ENCODE peak calls at places on chromosomes 2 and 18, in seven cellular contexts. Z is left ventricle myocardium inferior, R is caudate nucleus, D is body of pancreas, S is WERI-Rb-1, J is GM23248, H is Peyer's patch. L is an unnamed sample.

GRCh38 chr2:200471324-200471848 is 38.5 kb downstream of the KCTD18 start:
- DNase-seq in Z (no peak), R (peak), D (no peak), S (peak), J (peak), H (peak), L (no peak)

GRCh38 chr2:39632871-39633270 is 32.8 kb upstream of the TMEM178A start:
- DNase-seq in Z (no peak), R (no peak), D (no peak), S (no peak), J (peak), H (no peak), L (no peak)

GRCh38 chr18:45588284-45588683 is 27.0 kb upstream of the SLC14A2 start:
- DNase-seq in Z (no peak), R (no peak), D (no peak), S (no peak), J (peak), H (no peak), L (no peak)

GRCh38 chr2:159091981-159092380 is 123.5 kb downstream of the TANC1 start:
- DNase-seq in Z (no peak), R (no peak), D (no peak), S (no peak), J (peak), H (peak), L (no peak)

GRCh38 chr2:165593081-165593480 is 123.6 kb downstream of the CSRNP3 start:
- DNase-seq in Z (no peak), R (no peak), D (no peak), S (no peak), J (peak), H (no peak), L (no peak)

GRCh38 chr2:213315168-213315876 is 31.1 kb downstream of the SPAG16 start:
- DNase-seq in Z (no peak), R (no peak), D (no peak), S (no peak), J (no peak), H (no peak), L (no peak)

GRCh38 chr2:119516121-119516520 is 8.2 kb downstream of the SCTR start:
- DNase-seq in Z (no peak), R (no peak), D (no peak), S (no peak), J (no peak), H (no peak), L (no peak)

GRCh38 chr2:98454500-98455235 is 10.0 kb downstream of the INPP4A start:
- DNase-seq in Z (no peak), R (peak), D (no peak), S (no peak), J (peak), H (no peak), L (no peak)

GRCh38 chr2:86706220-86706619 is 13.9 kb upstream of the RMND5A start:
- DNase-seq in Z (no peak), R (no peak), D (no peak), S (no peak), J (no peak), H (no peak), L (no peak)

GRCh38 chr2:231926180-231926741 is at the start of gene NPPC:
- DNase-seq in Z (peak), R (peak), D (peak), S (peak), J (peak), H (no peak), L (peak)

GRCh38 chr2:144580521-144581153 is 60.7 kb upstream of the ZEB2 start:
- DNase-seq in Z (no peak), R (no peak), D (no peak), S (peak), J (no peak), H (no peak), L (no peak)

GRCh38 chr2:3099145-3099859 is 278.3 kb downstream of the EIPR1 start:
- DNase-seq in Z (no peak), R (no peak), D (no peak), S (no peak), J (no peak), H (no peak), L (no peak)

GRCh38 chr2:24833821-24834732 is 40.9 kb downstream of the CENPO start:
- DNase-seq in Z (no peak), R (no peak), D (no peak), S (no peak), J (no peak), H (no peak), L (no peak)

GRCh38 chr2:633371-633770 is 43.8 kb downstream of the TMEM18 start:
- DNase-seq in Z (no peak), R (no peak), D (no peak), S (no peak), J (no peak), H (no peak), L (no peak)

GRCh38 chr2:118255771-118256372 is 167.6 kb downstream of the INSIG2 start:
- DNase-seq in Z (no peak), R (no peak), D (no peak), S (no peak), J (no peak), H (no peak), L (no peak)

GRCh38 chr2:168700615-168701245 is 101.7 kb upstream of the NOSTRIN start:
- DNase-seq in Z (no peak), R (no peak), D (no peak), S (no peak), J (peak), H (no peak), L (no peak)

GRCh38 chr2:240814946-240815760 is 4.9 kb downstream of the KIF1A start:
- DNase-seq in Z (peak), R (no peak), D (no peak), S (no peak), J (no peak), H (no peak), L (no peak)

GRCh38 chr2:108073425-108074072 is 87.2 kb downstream of the SLC5A7 start:
- DNase-seq in Z (no peak), R (no peak), D (no peak), S (no peak), J (no peak), H (no peak), L (no peak)

GRCh38 chr2:128366746-128367511 is 48.3 kb upstream of the HS6ST1 start:
- DNase-seq in Z (no peak), R (no peak), D (no peak), S (no peak), J (no peak), H (no peak), L (no peak)

GRCh38 chr2:28360742-28361293 is 31.8 kb upstream of the FOSL2 start:
- DNase-seq in Z (peak), R (no peak), D (no peak), S (no peak), J (peak), H (no peak), L (no peak)

DNA sequence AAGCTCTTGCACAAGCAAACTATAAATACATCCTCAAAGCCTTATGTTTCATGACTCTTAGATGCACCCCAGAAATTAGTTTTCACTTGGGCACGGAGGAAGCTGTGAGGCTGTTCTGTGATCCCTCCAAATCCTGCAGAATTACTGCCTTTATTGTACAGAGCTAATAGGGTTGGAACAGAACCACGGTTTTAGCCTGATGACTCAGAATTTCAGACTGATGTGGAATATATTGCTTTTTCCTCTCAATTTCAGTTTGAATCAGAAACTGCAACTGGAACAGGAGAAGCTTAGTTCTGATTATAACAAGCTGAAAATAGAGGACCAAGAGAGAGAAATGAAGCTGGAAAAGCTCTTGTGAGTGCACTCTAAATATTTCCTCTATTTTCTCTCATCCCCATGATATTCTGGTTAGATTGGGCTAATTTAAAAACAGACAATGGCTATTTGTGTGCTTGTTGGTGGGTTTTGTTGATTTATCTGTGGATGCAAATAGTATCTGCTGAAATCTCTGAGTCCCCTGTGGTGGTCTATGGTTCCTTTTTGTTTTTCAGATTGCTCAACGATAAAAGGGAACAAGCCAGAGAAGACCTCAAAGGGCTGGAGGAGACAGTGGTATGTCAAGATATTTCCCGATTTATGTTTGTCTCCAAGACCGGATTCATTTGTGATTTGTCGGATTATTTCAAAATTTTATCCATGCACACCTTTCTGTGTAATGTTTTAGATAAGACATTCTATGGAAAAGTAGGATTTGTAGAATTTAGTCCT is 38.1 kb upstream of the LYPD6B start:
- DNase-seq in Z (no peak), R (peak), D (no peak), S (no peak), J (peak), H (no peak), L (no peak)
- H3K27ac ChIP-seq in Z (no peak), R (peak), D (no peak), S (no peak), J (no peak), H (no peak), L (no peak)

GRCh38 chr18:8422391-8422790 is 186.8 kb upstream of the RAB12 start:
- DNase-seq in Z (no peak), R (no peak), D (no peak), S (no peak), J (no peak), H (no peak), L (no peak)

GRCh38 chr18:8426401-8426800 is 182.8 kb upstream of the RAB12 start:
- DNase-seq in Z (no peak), R (no peak), D (no peak), S (peak), J (no peak), H (no peak), L (no peak)

GRCh38 chr18:8424917-8425725 is 184.1 kb upstream of the RAB12 start:
- DNase-seq in Z (no peak), R (no peak), D (no peak), S (no peak), J (peak), H (no peak), L (no peak)

GRCh38 chr18:8424481-8424880 is 184.8 kb upstream of the RAB12 start:
- DNase-seq in Z (no peak), R (no peak), D (no peak), S (no peak), J (no peak), H (no peak), L (no peak)

DNA sequence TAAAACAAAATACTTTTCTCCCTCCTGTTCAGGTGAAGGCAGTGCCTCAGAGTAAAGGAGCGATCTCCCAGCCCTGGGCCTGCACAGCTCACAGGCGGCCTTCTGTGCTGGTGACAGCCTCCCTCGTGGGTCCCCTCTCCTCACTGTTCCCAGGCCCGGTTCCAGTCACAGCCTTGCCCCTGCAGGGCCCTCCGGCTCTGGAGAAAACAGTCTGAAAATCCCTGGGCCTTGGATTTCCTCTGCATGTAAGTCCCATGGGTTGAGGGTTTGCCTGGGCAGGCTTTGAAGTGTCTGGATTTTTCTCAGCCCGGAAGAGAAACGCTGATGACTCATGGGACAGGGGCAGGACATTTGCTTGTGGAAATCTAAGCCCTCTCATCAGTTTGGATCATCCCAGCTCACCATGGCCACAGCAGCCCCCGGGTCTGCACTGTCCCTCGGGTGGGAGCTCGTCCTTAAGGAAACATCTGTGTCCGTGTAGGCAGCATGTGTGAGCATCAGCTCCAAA is 186.1 kb upstream of the RAB12 start:
- DNase-seq in Z (no peak), R (no peak), D (no peak), S (no peak), J (peak), H (no peak), L (no peak)
- H3K27ac ChIP-seq in Z (peak), R (no peak), D (no peak), S (no peak), J (no peak), H (no peak), L (no peak)

GRCh38 chr2:47058061-47058931 is 96.8 kb downstream of the STPG4 start:
- DNase-seq in Z (peak), R (peak), D (peak), S (peak), J (peak), H (no peak), L (no peak)

GRCh38 chr2:47054867-47055266 is 100.2 kb downstream of the STPG4 start:
- DNase-seq in Z (no peak), R (no peak), D (no peak), S (no peak), J (no peak), H (no peak), L (no peak)

GRCh38 chr2:47057732-47058012 is 97.4 kb downstream of the STPG4 start:
- DNase-seq in Z (no peak), R (no peak), D (no peak), S (no peak), J (no peak), H (no peak), L (no peak)

GRCh38 chr2:47056374-47056773 is 98.7 kb downstream of the STPG4 start:
- DNase-seq in Z (no peak), R (no peak), D (no peak), S (no peak), J (peak), H (no peak), L (no peak)

DNA sequence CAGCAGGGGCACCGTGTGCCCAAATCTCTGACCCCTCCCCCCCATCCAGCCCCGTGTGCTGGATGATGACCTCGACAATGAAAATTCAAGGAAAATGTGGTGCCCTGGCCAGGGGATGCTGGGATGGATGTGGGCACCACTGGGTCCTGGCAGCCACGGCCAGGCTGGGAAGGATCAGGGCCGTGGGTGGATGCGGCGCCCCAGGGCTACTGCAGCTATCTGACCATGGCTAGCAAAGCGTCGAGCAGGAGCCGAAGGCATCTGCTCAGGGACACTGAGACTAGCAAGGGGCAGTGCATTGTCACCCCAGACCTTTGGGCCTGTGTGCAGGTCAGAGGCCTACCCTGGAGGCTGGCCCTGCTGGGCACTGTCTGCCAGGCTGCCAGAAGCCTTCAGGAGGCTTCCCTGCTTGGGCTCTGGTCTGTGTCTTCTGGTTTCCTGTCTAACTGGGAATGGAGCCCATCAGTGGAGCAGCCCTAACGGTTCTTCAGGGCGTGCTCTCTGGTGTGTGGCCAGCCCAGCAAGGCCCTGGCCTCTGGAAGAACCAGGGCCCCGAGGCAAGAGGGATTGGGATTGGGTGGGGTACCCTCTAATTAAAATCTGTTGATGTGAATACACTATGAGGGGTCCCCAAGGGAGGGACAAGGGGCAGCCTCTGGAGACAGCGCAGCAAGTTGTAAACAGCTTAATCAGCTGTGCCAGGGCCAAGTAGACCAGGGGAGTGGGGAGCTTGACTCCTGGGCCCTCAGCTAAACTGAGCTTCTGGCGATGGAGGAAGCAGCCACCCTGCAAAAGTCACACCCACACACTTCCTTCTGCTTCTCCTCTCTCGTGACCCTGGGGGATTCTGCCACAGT is 98.0 kb downstream of the STPG4 start:
- DNase-seq in Z (peak), R (no peak), D (peak), S (no peak), J (peak), H (peak), L (no peak)
- H3K27ac ChIP-seq in Z (peak), R (peak), D (peak), S (peak), J (peak), H (peak), L (peak)

GRCh38 chr2:237735762-237736161 is 62.8 kb upstream of the RBM44 start:
- DNase-seq in Z (no peak), R (no peak), D (no peak), S (no peak), J (no peak), H (no peak), L (no peak)

GRCh38 chr2:237734905-237735623 is 63.5 kb upstream of the RBM44 start:
- DNase-seq in Z (no peak), R (no peak), D (no peak), S (no peak), J (no peak), H (no peak), L (no peak)

GRCh38 chr2:237732070-237732469 is 66.5 kb upstream of the RBM44 start:
- DNase-seq in Z (no peak), R (no peak), D (no peak), S (no peak), J (no peak), H (no peak), L (no peak)

GRCh38 chr2:237732790-237733349 is 65.7 kb upstream of the RBM44 start:
- DNase-seq in Z (peak), R (no peak), D (peak), S (no peak), J (no peak), H (no peak), L (no peak)

DNA sequence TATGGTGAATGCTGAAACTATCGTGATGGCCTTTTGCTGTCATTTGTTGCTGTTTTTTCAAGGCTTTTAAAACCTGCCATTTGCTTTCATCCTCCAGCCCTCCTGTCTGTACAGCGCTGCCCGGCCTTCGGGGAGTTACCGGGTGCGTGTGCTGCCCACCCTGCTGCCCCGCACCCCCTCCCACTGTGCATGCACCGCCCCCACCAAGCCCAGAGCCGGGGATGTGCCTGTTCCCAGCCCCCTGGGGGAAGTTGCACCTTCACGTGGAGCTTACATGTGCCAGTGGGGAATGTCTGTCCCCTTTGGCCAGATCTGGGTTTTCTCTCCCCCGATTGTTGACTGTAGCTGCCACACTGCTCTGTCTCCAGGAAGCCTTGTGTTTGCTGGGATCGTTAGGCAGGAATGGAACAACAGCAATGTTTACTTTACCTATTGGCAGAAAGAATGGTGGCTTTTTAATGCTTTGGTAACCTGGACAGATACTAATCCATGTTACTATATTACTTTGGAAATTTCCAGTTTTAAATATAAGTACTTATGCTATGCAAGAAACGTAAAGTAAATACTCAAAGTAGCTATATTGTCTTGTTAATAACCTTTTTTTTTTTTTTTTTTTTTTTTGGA is 64.8 kb upstream of the RBM44 start:
- DNase-seq in Z (no peak), R (no peak), D (peak), S (no peak), J (no peak), H (no peak), L (no peak)
- H3K27ac ChIP-seq in Z (peak), R (no peak), D (peak), S (no peak), J (no peak), H (peak), L (no peak)

L was measured in dorsolateral prefrontal cortex.